ENCODE peak calls at places on chromosomes 5 and 9, in five cellular contexts. C, E, L, V and Y are unnamed samples.

GRCh38 chr5:84445049-84445685 is 60.5 kb upstream of the EDIL3 start:
- DNase-seq in C (no peak), E (no peak), L (peak), V (no peak), Y (no peak)

GRCh38 chr9:89139450-89139849 is 39.2 kb downstream of the SHC3 start:
- DNase-seq in C (no peak), E (peak), L (no peak), V (no peak), Y (no peak)

GRCh38 chr5:120599576-120599975 is 135.5 kb downstream of the PRR16 start:
- DNase-seq in C (no peak), E (peak), L (peak), V (peak), Y (no peak)

GRCh38 chr9:26955222-26955903 is 849 bp upstream of the IFT74 start:
- DNase-seq in C (no peak), E (no peak), L (no peak), V (peak), Y (no peak)

GRCh38 chr5:139402561-139403158 is 1.2 kb downstream of the SPATA24 start:
- DNase-seq in C (peak), E (no peak), L (peak), V (peak), Y (no peak)

GRCh38 chr5:72046106-72046505 is 61.2 kb upstream of the MAP1B start:
- DNase-seq in C (no peak), E (no peak), L (no peak), V (peak), Y (no peak)

GRCh38 chr5:103433216-103433615 is 129.4 kb downstream of the NUDT12 start:
- DNase-seq in C (no peak), E (no peak), L (peak), V (peak), Y (no peak)

GRCh38 chr5:10702040-10702629 is 58.9 kb downstream of the DAP start:
- DNase-seq in C (peak), E (peak), L (peak), V (peak), Y (no peak)

GRCh38 chr5:179986328-179986727 is 78.6 kb upstream of the TBC1D9B start:
- DNase-seq in C (no peak), E (no peak), L (peak), V (no peak), Y (no peak)

DNA sequence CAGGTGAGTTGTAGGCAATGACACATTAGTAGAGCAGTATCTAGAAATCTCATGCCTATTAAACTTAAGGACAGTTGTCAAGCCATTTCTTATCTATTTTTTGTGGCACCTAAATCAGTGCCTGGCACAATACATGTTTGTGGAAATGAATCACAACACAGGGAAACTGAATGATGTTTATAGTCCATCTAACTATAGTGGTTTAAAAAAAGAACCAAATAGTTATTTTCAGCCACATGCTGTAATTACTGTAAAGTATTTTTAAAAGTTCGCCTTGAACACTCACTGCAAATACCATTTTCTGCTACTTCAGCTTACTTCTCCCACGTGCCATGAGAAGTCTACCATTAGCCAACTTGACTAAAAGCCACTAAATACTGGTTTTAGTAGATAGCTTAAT is 21.9 kb downstream of the FNBP1 start:
- DNase-seq in C (no peak), E (peak), L (peak), V (no peak), Y (no peak)
- H3K27ac ChIP-seq in C (no peak), E (no peak), L (peak), V (no peak), Y (no peak)

GRCh38 chr5:5140051-5141010 is at the start of gene ADAMTS16:
- DNase-seq in C (no peak), E (no peak), L (no peak), V (peak), Y (no peak)
- TF ChIP-seq EZH2 in C (no peak), E (no peak), L (peak), V (no peak), Y (no peak)

GRCh38 chr9:136728548-136729123 is 14.1 kb downstream of the LCN10 start:
- DNase-seq in C (no peak), E (no peak), L (peak), V (peak), Y (no peak)
- H3K27ac ChIP-seq in C (peak), E (peak), L (peak), V (peak), Y (peak)

DNA sequence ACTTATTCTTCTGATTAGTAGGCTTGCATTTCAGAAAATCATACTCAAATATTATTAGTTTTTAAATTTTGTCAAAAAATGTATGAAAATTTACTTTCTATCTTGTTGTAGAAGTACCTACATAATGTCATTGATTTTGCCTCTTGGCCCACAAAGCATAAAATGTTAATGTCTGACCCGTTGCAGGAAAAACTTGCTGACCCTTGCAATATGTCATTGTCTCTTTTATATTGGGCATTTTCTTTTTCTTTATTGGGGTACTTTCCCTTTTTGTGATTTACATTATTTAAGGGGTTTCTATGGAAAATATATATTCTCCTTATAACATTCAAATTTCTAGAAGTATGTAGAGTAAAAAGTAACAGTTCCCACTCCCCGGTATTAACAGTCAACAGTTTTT is 243.0 kb downstream of the ARHGAP26 start:
- DNase-seq in C (no peak), E (no peak), L (no peak), V (no peak), Y (no peak)
- TF ChIP-seq EZH2 in C (no peak), E (no peak), L (no peak), V (no peak), Y (no peak)

GRCh38 chr5:79109527-79110492 is 1.8 kb upstream of the BHMT start:
- DNase-seq in C (peak), E (no peak), L (peak), V (no peak), Y (no peak)

GRCh38 chr5:79108792-79109191 is 2.8 kb upstream of the BHMT start:
- DNase-seq in C (no peak), E (no peak), L (no peak), V (no peak), Y (no peak)

GRCh38 chr5:79111387-79111959 is at the start of gene BHMT:
- DNase-seq in C (no peak), E (no peak), L (no peak), V (no peak), Y (no peak)

GRCh38 chr5:79107020-79107796 is 4.4 kb upstream of the BHMT start:
- DNase-seq in C (no peak), E (no peak), L (peak), V (peak), Y (no peak)

DNA sequence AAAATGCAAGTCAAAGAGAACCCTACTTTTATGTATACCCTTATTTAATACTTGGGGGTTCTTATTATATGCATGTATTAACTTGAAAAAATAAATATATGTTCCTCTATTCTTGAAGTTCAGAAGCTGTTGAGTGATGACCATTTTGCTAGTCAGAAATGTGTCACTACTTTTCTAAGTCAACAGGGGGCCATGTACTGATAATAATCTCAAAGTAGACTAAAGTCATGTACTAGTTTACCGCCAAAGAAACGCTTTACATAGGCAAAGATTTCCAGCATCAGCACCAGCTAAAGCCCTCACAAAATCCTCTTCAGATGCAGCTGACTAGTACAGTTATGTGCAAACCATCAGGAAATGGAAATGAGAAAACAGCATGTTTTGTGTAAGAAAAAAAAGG is 5.7 kb upstream of the BHMT start:
- DNase-seq in C (no peak), E (no peak), L (no peak), V (no peak), Y (no peak)
- H3K27ac ChIP-seq in C (no peak), E (no peak), L (no peak), V (no peak), Y (no peak)